ENCODE peak calls at places on chromosomes 3 and 15, in nine cellular contexts. D is cardiac muscle cell, M is ovary, O is AG09309, G is IMR-90, Z is brain microvascular endothelial cell, T is uterus, S is foreskin fibroblast, N is HepG2. H is an unnamed sample.
A peak's percentile ranks its signal among the peaks of the same experiment; 100 is the strongest.

GRCh38 chr15:60720493-60721231 is 241.7 kb upstream of the ICE2 start:
- DNase-seq in D (no peak), M (no peak), O (no peak), G (no peak), Z (no peak), T (no peak), S (no peak), N (no peak), H (no peak)

GRCh38 chr3:20846081-20846480 is 660.1 kb upstream of the SGO1 start:
- DNase-seq in D (no peak), M (no peak), O (no peak), G (no peak), Z (no peak), T (no peak), S (no peak), N (no peak), H (no peak)

GRCh38 chr3:105772635-105773034 is 96.2 kb downstream of the CBLB start:
- DNase-seq in D (no peak), M (no peak), O (no peak), G (no peak), Z (no peak), T (no peak), S (no peak), N (no peak), H (no peak)

GRCh38 chr3:57753016-57753415 is 3.1 kb upstream of the SLMAP start:
- DNase-seq in D (no peak), M (no peak), O (no peak), G (no peak), Z (no peak), T (no peak), S (no peak), N (no peak), H (no peak)

GRCh38 chr3:119778176-119778575 is 3.7 kb upstream of the NR1I2 start:
- DNase-seq in D (no peak), M (no peak), O (no peak), G (no peak), Z (no peak), T (no peak), S (no peak), N (no peak), H (no peak)

GRCh38 chr3:188656196-188656982 is 502.4 kb downstream of the LPP start:
- DNase-seq in D (no peak), M (no peak), O (peak; percentile 4), G (peak; percentile 61), Z (peak; percentile 25), T (no peak), S (peak; percentile 57), N (no peak), H (peak; percentile 54)

GRCh38 chr3:72492240-72492639 is 356.0 kb downstream of the SHQ1 start:
- DNase-seq in D (peak; percentile 96), M (no peak), O (peak; percentile 86), G (peak; percentile 92), Z (peak; percentile 91), T (no peak), S (peak; percentile 97), N (no peak), H (peak; percentile 97)

GRCh38 chr3:12253521-12253920 is 35.3 kb upstream of the PPARG start:
- DNase-seq in D (peak; percentile 42), M (no peak), O (no peak), G (peak; percentile 44), Z (no peak), T (no peak), S (peak; percentile 40), N (no peak), H (no peak)

DNA sequence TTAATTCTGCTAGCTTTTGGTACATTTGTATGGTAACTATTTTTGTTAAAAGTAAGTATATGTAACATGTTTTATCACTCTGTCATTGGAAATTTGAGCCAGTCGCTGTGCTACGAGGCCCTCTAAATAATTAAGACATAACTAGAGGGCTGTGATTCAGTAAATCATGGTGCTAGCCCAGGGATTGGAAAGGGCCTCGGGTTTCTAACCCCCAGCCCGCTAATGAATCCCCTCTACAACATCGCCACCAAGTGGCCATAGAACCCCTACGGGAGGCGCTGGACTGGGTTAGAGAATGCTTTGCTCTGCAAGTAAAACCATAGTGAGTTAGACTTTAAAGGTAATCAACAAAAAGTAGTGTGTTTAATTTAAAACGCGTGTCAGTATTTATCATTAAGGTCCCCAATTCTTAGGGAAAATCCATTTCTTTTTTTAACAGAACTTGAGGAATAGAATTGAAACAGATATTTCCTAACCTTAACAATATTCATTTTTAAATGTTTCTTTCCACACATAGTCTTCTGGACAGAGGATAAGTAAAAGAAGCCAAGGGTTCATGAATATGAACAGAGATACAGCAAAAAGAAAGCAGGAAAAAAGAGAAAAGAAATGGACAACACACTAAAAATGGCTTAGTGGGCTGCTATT is 744.7 kb downstream of the EPHA3 start:
- DNase-seq in D (peak; percentile 74), M (no peak), O (no peak), G (peak; percentile 14), Z (peak; percentile 27), T (no peak), S (peak; percentile 59), N (peak; percentile 36), H (peak; percentile 65)
- TF ChIP-seq CTCF in D (peak; percentile 81), M (no peak), O (no peak), G (peak; percentile 40), Z (peak; percentile 89), T (no peak), S (peak; percentile 21), N (peak; percentile 75), H (peak; percentile 59)

GRCh38 chr3:54954019-54954418 is 26.2 kb upstream of the LRTM1 start:
- DNase-seq in D (peak; percentile 31), M (no peak), O (peak; percentile 61), G (peak; percentile 92), Z (peak; percentile 77), T (no peak), S (peak; percentile 95), N (no peak), H (peak; percentile 47)

GRCh38 chr3:54949491-54950044 is 21.7 kb upstream of the LRTM1 start:
- DNase-seq in D (no peak), M (no peak), O (no peak), G (no peak), Z (no peak), T (no peak), S (no peak), N (no peak), H (no peak)

GRCh38 chr3:54954516-54954915 is 26.7 kb upstream of the LRTM1 start:
- DNase-seq in D (no peak), M (no peak), O (no peak), G (no peak), Z (no peak), T (no peak), S (peak; percentile 33), N (no peak), H (no peak)

GRCh38 chr3:54950391-54951003 is 22.6 kb upstream of the LRTM1 start:
- DNase-seq in D (no peak), M (no peak), O (no peak), G (no peak), Z (no peak), T (no peak), S (no peak), N (no peak), H (no peak)

GRCh38 chr3:54951405-54951804 is 23.5 kb upstream of the LRTM1 start:
- DNase-seq in D (peak; percentile 92), M (peak; percentile 85), O (peak; percentile 72), G (peak; percentile 93), Z (peak; percentile 85), T (peak; percentile 73), S (peak; percentile 97), N (peak; percentile 3), H (peak; percentile 78)
- TF ChIP-seq CTCF in D (peak; percentile 84), M (peak; percentile 57), O (peak; percentile 88), G (peak; percentile 92), Z (peak; percentile 88), T (peak; percentile 59), S (peak; percentile 79), N (peak; percentile 51), H (peak; percentile 50)

GRCh38 chr3:67386446-67386845 is 268.0 kb downstream of the SUCLG2 start:
- DNase-seq in D (no peak), M (no peak), O (no peak), G (peak; percentile 11), Z (no peak), T (no peak), S (no peak), N (no peak), H (no peak)

GRCh38 chr3:67388738-67389137 is 265.7 kb downstream of the SUCLG2 start:
- DNase-seq in D (no peak), M (no peak), O (no peak), G (no peak), Z (no peak), T (no peak), S (no peak), N (no peak), H (no peak)

GRCh38 chr3:67383379-67383778 is 271.0 kb downstream of the SUCLG2 start:
- DNase-seq in D (no peak), M (no peak), O (no peak), G (no peak), Z (no peak), T (no peak), S (no peak), N (no peak), H (no peak)

GRCh38 chr3:67384790-67385397 is 269.5 kb downstream of the SUCLG2 start:
- DNase-seq in D (peak; percentile 72), M (no peak), O (no peak), G (peak; percentile 50), Z (peak; percentile 24), T (no peak), S (peak; percentile 45), N (peak; percentile 23), H (peak; percentile 67)

DNA sequence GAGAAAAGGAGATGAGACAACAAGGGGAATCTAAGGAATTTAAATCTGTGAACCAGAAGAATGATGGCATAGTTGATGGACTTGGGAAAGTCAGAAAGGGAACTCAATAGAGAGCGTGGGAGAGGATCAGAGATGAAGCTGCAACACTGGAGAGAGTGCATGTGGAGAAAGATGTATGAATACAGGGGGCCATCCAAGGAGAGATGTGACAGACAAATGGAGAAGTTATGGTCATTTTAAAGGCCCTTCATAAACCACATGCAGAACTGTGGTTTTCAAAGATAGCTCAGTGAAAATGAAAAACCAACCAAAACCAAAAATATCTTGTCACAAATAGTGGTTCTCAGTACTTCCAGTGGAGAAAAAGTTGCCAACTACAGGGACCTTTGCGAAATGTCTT is 265.2 kb downstream of the SUCLG2 start:
- DNase-seq in D (no peak), M (no peak), O (no peak), G (no peak), Z (no peak), T (no peak), S (no peak), N (no peak), H (no peak)
- TF ChIP-seq CTCF in D (no peak), M (no peak), O (no peak), G (no peak), Z (no peak), T (no peak), S (no peak), N (no peak), H (no peak)

DNA sequence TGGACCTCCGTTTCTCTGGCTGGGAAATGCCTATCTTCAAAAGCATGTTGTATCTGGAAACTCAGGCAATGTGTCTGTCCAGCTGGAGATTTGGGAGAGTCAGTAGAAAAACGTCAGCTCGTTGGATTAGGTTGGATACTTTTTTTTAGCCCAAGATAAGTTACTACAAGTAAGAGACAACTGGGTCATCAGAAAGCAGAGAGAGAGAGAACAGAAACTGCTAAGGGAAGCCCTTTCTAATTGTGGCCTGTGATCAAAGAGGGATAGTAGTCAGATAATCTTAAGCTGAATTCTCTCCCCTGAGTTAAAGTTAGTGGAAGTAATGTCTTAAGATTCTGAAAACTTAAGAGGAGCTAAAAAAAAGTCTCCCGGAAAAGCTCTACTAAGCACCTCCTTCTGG is 78.9 kb upstream of the ZNF280D start:
- DNase-seq in D (no peak), M (no peak), O (no peak), G (no peak), Z (no peak), T (no peak), S (no peak), N (no peak), H (no peak)
- TF ChIP-seq CTCF in D (no peak), M (no peak), O (no peak), G (no peak), Z (no peak), T (no peak), S (no peak), N (no peak), H (no peak)